ENCODE peak calls at places on chromosome 17, in nine cellular contexts. O is ovary, Y is spleen, X is heart left ventricle, A is suprapubic skin, Z is right lobe of liver, U is tibial nerve, V is GM12878, E is A549. S is an unnamed sample.

GRCh38 chr17:80779961-80780380 is 211.7 kb upstream of the CHMP6 start:
- DNase-seq in A (peak; percentile 83), X (no peak), O (no peak), E (no peak), V (no peak), Y (no peak), Z (no peak), U (no peak), S (no peak)

GRCh38 chr17:51651513-51652298 is 391.4 kb downstream of the UTP18 start:
- DNase-seq in Y (no peak), Z (no peak), A (no peak), V (no peak), U (no peak), O (no peak), E (no peak), X (no peak), S (no peak)

GRCh38 chr17:79849953-79850352 is 10.7 kb upstream of the CBX4 start:
- DNase-seq in A (no peak), U (no peak), E (no peak), O (no peak), V (no peak), Z (no peak), Y (no peak), X (no peak), S (no peak)

GRCh38 chr17:83194761-83195329 is 115.4 kb downstream of the METRNL start:
- DNase-seq in Z (peak; percentile 17), Y (peak; percentile 75), O (no peak), X (peak; percentile 23), V (no peak), E (no peak), A (peak; percentile 80), U (peak; percentile 13), S (no peak)

GRCh38 chr17:41377546-41377945 is 4.6 kb downstream of the KRT34 start:
- DNase-seq in Y (no peak), O (no peak), A (no peak), E (no peak), X (no peak), Z (no peak), U (no peak), V (no peak), S (no peak)

GRCh38 chr17:3485481-3486068 is 9.8 kb downstream of the ASPA start:
- DNase-seq in Z (peak; percentile 29), O (no peak), U (no peak), Y (no peak), X (no peak), A (no peak), E (no peak), V (no peak), S (no peak)

GRCh38 chr17:42361781-42362186 is 26.5 kb downstream of the STAT3 start:
- DNase-seq in Y (no peak), Z (no peak), X (no peak), O (no peak), E (no peak), U (no peak), A (no peak), V (no peak), S (no peak)

GRCh38 chr17:45225051-45225700 is 3.5 kb downstream of the FMNL1 start:
- DNase-seq in V (no peak), Z (no peak), E (no peak), U (no peak), X (peak; percentile 30), Y (peak; percentile 86), A (no peak), O (no peak), S (no peak)

GRCh38 chr17:48626470-48627241 is 498 bp upstream of the HOXB9 start:
- DNase-seq in E (peak; percentile 86), V (no peak), O (no peak), Y (no peak), U (no peak), X (no peak), Z (no peak), A (no peak), S (no peak)

GRCh38 chr17:11644265-11645212 is 46.3 kb downstream of the DNAH9 start:
- DNase-seq in V (no peak), Y (no peak), O (peak; percentile 48), A (no peak), Z (peak; percentile 43), U (peak; percentile 24), X (peak; percentile 66), E (peak; percentile 36), S (peak; percentile 72)

GRCh38 chr17:6868579-6868978 is 37.0 kb upstream of the TEKT1 start:
- DNase-seq in A (no peak), Y (no peak), U (no peak), X (no peak), O (no peak), V (no peak), Z (no peak), E (no peak), S (no peak)

GRCh38 chr17:29116652-29117439 is 63.4 kb downstream of the MYO18A start:
- DNase-seq in V (peak; percentile 5), Y (peak; percentile 95), U (peak; percentile 74), X (peak; percentile 79), E (peak; percentile 76), A (peak; percentile 90), O (peak; percentile 66), Z (peak; percentile 77), S (peak; percentile 82)

GRCh38 chr17:66123163-66123562 is 68.8 kb downstream of the CEP112 start:
- DNase-seq in Y (no peak), U (no peak), Z (no peak), A (no peak), E (no peak), X (no peak), V (no peak), O (no peak), S (no peak)

GRCh38 chr17:60153606-60154355 is 4.0 kb downstream of the CA4 start:
- DNase-seq in X (no peak), V (no peak), A (no peak), Z (no peak), E (no peak), O (no peak), U (no peak), Y (peak; percentile 55), S (no peak)

GRCh38 chr17:2222901-2223616 is 80.5 kb downstream of the SMG6 start:
- DNase-seq in U (peak; percentile 50), Y (no peak), A (no peak), E (no peak), X (peak; percentile 82), V (peak; percentile 81), O (no peak), Z (peak; percentile 40), S (peak; percentile 32)

GRCh38 chr17:67272312-67273050 is 27.5 kb upstream of the HELZ start:
- DNase-seq in Y (no peak), A (no peak), E (peak; percentile 70), V (no peak), Z (no peak), U (no peak), O (no peak), X (no peak), S (no peak)

GRCh38 chr17:41865596-41865893 is 322 bp upstream of the KLHL11 start:
- DNase-seq in Z (no peak), V (peak; percentile 33), U (no peak), A (no peak), E (no peak), O (no peak), X (no peak), Y (no peak), S (no peak)

GRCh38 chr17:39080416-39081179 is 70.8 kb downstream of the PLXDC1 start:
- DNase-seq in E (no peak), U (no peak), O (no peak), X (no peak), A (no peak), V (no peak), Z (no peak), Y (no peak), S (no peak)

GRCh38 chr17:6660765-6661463 is 9.4 kb downstream of the C17orf100 start:
- DNase-seq in Z (no peak), O (no peak), U (no peak), V (peak; percentile 63), X (no peak), A (no peak), E (no peak), Y (no peak), S (no peak)

GRCh38 chr17:19306160-19307111 is 56.1 kb downstream of the B9D1 start:
- DNase-seq in A (no peak), O (no peak), X (no peak), U (no peak), E (no peak), V (peak; percentile 94), Z (no peak), Y (peak; percentile 80), S (peak; percentile 30)
- TF ChIP-seq POLR2A in A (no peak), O (no peak), X (no peak), U (no peak), E (no peak), V (no peak), Z (no peak), Y (no peak), S (no peak)

GRCh38 chr17:8142158-8142886 is 9.9 kb downstream of the PER1 start:
- DNase-seq in E (no peak), U (no peak), O (peak; percentile 41), Z (peak; percentile 21), X (no peak), A (no peak), V (no peak), Y (no peak), S (no peak)
- H3K4me1 ChIP-seq in E (peaks cover 13% of the 10 kb centered on the region), U (peaks cover 12% of the 10 kb centered on the region), O (no peaks in the 10 kb centered on the region), Z (peaks cover 9% of the 10 kb centered on the region), X (peaks cover 11% of the 10 kb centered on the region), A (peaks cover 36% of the 10 kb centered on the region), V (peaks cover 7% of the 10 kb centered on the region), Y (peaks cover 21% of the 10 kb centered on the region), S (peaks cover 38% of the 10 kb centered on the region)

DNA sequence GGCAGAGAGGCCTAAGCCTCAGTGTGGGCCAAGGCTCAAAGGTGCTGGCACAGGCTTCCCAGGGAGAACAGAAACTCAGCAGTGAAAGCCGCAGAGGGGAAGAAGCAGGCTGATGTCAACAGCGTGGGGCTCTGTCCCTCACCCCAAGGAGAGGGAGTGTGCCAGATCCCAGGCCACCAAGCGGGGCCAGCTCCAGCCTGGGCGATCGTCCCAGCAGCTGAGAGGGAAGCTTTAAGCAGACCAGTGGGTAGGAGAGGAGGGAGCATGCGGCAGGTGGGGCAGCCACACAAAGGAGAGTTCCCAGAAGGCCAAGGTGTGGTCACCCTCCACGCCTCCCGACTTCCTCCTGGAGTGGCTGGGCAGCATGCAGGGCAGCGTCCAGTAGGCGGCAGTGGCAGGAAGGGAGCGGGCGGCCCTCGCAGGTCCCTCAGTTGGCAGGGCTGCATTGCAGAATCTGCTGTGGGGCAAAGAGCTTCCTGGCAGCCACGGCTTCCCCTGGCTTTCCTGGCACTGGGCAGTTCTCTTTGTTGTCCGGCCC is 6.0 kb downstream of the SYNGR2 start:
- DNase-seq in O (no peak), V (no peak), A (peak; percentile 87), X (peak; percentile 93), Z (peak; percentile 93), E (no peak), Y (peak; percentile 94), U (no peak), S (peak; percentile 96)
- H3K27ac ChIP-seq in O (peak overlapping the region; percentile 77), V (peak overlapping the region; percentile 86), A (peak overlapping the region; percentile 72), X (peak overlapping the region; percentile 90), Z (peak overlapping the region; percentile 77), E (peak overlapping the region; percentile 19), Y (peak overlapping the region; percentile 94), U (peak overlapping the region; percentile 83), S (peak overlapping the region; percentile 97)

DNA sequence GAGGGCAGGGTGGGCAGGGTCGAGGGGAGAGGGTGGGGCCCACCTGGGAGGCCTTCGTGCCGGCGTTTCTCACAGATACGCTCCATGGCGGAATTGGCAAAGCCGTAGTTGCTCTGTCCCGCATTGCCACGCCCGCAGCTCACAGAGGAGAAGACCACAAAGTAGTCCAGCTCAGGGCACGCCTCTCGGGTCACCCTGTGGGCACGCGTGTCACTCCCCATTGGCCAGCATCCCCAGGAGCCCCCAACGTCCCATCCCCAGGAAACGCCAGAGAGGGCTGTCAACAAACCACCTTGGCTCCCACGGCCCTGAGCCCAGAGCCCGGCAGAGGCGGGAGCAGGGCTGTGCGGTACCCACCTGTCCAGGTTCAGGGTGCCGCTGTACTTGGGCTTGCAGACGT is 16.1 kb downstream of the FASN start:
- DNase-seq in E (no peak), Z (no peak), U (no peak), Y (no peak), A (no peak), V (no peak), O (no peak), X (no peak), S (no peak)
- TF ChIP-seq POLR2A in E (no peak), Z (no peak), U (no peak), Y (no peak), A (no peak), V (no peak), O (no peak), X (no peak), S (no peak)

S was measured in stomach.